ENCODE peak calls at places on chromosomes 16 and 17, in five cellular contexts. K, J, A, E and X are unnamed samples. For H3K27me3 and H3K36me3, the result is how much of the 10 kb centered on the place peaks cover.

GRCh38 chr16:20879175-20880053 is 20.7 kb downstream of the DCUN1D3 start:
- DNase-seq in K (no peak), J (no peak), A (no peak), E (no peak), X (no peak)

GRCh38 chr16:17817943-17818342 is 347.2 kb upstream of the XYLT1 start:
- DNase-seq in K (no peak), J (no peak), A (no peak), E (no peak), X (no peak)

GRCh38 chr16:15502041-15502725 is 67.8 kb downstream of the BMERB1 start:
- DNase-seq in K (no peak), J (no peak), A (no peak), E (no peak), X (peak)

GRCh38 chr16:1518626-1519135 is 14.8 kb upstream of the TMEM204 start:
- DNase-seq in K (no peak), J (no peak), A (no peak), E (no peak), X (no peak)

GRCh38 chr17:36534117-36534880 is at the start of gene MYO19:
- DNase-seq in K (no peak), J (peak), A (peak), E (peak), X (no peak)

GRCh38 chr17:68589086-68589485 is 12.1 kb downstream of the FAM20A start:
- DNase-seq in K (no peak), J (no peak), A (no peak), E (no peak), X (no peak)

GRCh38 chr16:51390877-51391276 is 239.8 kb upstream of the SALL1 start:
- DNase-seq in K (no peak), J (peak), A (no peak), E (no peak), X (no peak)

GRCh38 chr17:39794249-39794970 is 56.7 kb downstream of the GRB7 start:
- DNase-seq in K (no peak), J (no peak), A (no peak), E (no peak), X (no peak)

GRCh38 chr16:71904239-71904638 is 8.9 kb downstream of the IST1 start:
- DNase-seq in K (no peak), J (no peak), A (no peak), E (no peak), X (no peak)

GRCh38 chr16:18013863-18014262 is 322.7 kb downstream of the NPIPA8 start:
- DNase-seq in K (no peak), J (no peak), A (no peak), E (no peak), X (no peak)

GRCh38 chr16:23345237-23345636 is 43.1 kb downstream of the SCNN1B start:
- DNase-seq in K (no peak), J (no peak), A (no peak), E (no peak), X (no peak)

GRCh38 chr17:4717791-4718190 is 7.4 kb downstream of the ARRB2 start:
- DNase-seq in K (no peak), J (no peak), A (no peak), E (no peak), X (no peak)

GRCh38 chr17:7122386-7122785 is 7.8 kb upstream of the ASGR2 start:
- DNase-seq in K (no peak), J (no peak), A (no peak), E (no peak), X (no peak)

GRCh38 chr16:27408012-27408601 is 6.1 kb downstream of the IL21R start:
- DNase-seq in K (no peak), J (no peak), A (no peak), E (no peak), X (no peak)

GRCh38 chr17:58200024-58200633 is 7.6 kb downstream of the EPX start:
- DNase-seq in K (peak), J (peak), A (peak), E (no peak), X (no peak)

GRCh38 chr17:20975566-20975965 is 67.2 kb downstream of the USP22 start:
- DNase-seq in K (no peak), J (no peak), A (no peak), E (no peak), X (no peak)

GRCh38 chr16:51816929-51817328 is 665.9 kb upstream of the SALL1 start:
- DNase-seq in K (no peak), J (no peak), A (no peak), E (no peak), X (no peak)

GRCh38 chr16:25066747-25067631 is 44.6 kb upstream of the LCMT1 start:
- DNase-seq in K (peak), J (peak), A (peak), E (peak), X (peak)

GRCh38 chr16:77775911-77776909 is 12.2 kb upstream of the VAT1L start:
- DNase-seq in K (no peak), J (no peak), A (no peak), E (no peak), X (no peak)

GRCh38 chr16:12655530-12655929 is 148.2 kb downstream of the CPPED1 start:
- DNase-seq in K (no peak), J (no peak), A (no peak), E (no peak), X (no peak)

GRCh38 chr16:22014271-22014873 is 6.5 kb downstream of the MOSMO start:
- DNase-seq in K (no peak), J (no peak), A (no peak), E (no peak), X (no peak)

GRCh38 chr16:56367764-56368163 is 57.6 kb downstream of the AMFR start:
- DNase-seq in K (no peak), J (no peak), A (no peak), E (no peak), X (no peak)

GRCh38 chr16:82660966-82661365 is 34.2 kb downstream of the CDH13 start:
- DNase-seq in K (no peak), J (no peak), A (no peak), E (no peak), X (no peak)

GRCh38 chr17:75843577-75844529 is at the start of gene UNC13D:
- DNase-seq in K (peak), J (no peak), A (peak), E (no peak), X (no peak)

GRCh38 chr16:83215417-83216001 is 588.7 kb downstream of the CDH13 start:
- DNase-seq in K (peak), J (peak), A (no peak), E (no peak), X (no peak)

GRCh38 chr16:67183-67791 is 5.1 kb downstream of the RHBDF1 start:
- DNase-seq in K (no peak), J (no peak), A (peak), E (no peak), X (no peak)

GRCh38 chr16:2919511-2920255 is 8.0 kb downstream of the FLYWCH1 start:
- DNase-seq in K (no peak), J (peak), A (peak), E (peak), X (peak)

DNA sequence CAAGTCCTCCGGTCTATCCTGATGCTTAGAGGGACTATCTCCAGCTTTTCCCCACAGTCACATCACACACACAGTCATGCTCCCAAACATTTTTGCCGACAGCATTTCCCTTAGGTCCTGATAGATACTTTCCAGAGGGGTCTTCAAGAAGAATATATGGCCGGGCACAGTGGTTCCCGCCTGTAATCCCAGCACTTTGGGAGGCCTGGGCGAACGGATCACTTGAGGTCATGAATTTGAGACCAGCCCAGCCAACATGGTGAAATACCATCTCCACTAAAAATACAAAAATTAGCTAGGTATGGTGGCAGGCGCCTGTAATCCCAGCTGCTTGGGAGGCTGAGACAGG is 4.3 kb upstream of the GIP start:
- DNase-seq in K (no peak), J (no peak), A (no peak), E (no peak), X (no peak)
- H3K27me3 ChIP-seq in K (under half), J (under half), A (half or more), E (under half), X (under half)

GRCh38 chr17:17104494-17104893 is 62.2 kb downstream of the MPRIP start:
- DNase-seq in K (no peak), J (no peak), A (peak), E (no peak), X (no peak)

GRCh38 chr17:17104036-17104435 is 61.8 kb downstream of the MPRIP start:
- DNase-seq in K (no peak), J (no peak), A (peak), E (no peak), X (no peak)

GRCh38 chr17:17102176-17102575 is 59.9 kb downstream of the MPRIP start:
- DNase-seq in K (no peak), J (no peak), A (peak), E (no peak), X (no peak)

GRCh38 chr17:17105976-17106375 is 63.7 kb downstream of the MPRIP start:
- DNase-seq in K (no peak), J (no peak), A (peak), E (no peak), X (no peak)

GRCh38 chr17:17103160-17103559 is 60.9 kb downstream of the MPRIP start:
- DNase-seq in K (no peak), J (no peak), A (peak), E (no peak), X (no peak)
- H3K27ac ChIP-seq in K (no peak), J (no peak), A (peak), E (no peak), X (no peak)

DNA sequence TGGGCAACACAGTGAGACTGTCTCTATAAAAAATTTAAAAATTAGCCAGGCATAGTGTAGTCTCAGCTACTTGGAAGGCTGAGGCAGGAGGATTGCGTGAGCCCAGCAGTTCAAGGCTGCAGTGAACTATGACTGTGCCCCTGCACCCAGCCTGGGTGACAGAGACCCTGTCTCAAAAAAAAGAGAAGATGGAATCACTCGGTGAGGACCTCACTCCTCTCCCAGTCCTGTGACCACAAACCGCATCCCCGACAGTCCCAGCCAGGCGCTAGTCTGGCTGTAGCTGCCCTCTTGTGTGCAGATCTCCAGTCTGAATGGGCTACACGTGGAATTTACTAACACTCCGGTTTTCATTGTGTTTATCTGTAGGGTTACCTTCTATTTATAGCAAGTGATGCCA is 11.1 kb downstream of the DEXI start:
- DNase-seq in K (no peak), J (no peak), A (no peak), E (no peak), X (no peak)
- H3K36me3 ChIP-seq in K (under half), J (under half), A (under half), E (under half), X (half or more)

DNA sequence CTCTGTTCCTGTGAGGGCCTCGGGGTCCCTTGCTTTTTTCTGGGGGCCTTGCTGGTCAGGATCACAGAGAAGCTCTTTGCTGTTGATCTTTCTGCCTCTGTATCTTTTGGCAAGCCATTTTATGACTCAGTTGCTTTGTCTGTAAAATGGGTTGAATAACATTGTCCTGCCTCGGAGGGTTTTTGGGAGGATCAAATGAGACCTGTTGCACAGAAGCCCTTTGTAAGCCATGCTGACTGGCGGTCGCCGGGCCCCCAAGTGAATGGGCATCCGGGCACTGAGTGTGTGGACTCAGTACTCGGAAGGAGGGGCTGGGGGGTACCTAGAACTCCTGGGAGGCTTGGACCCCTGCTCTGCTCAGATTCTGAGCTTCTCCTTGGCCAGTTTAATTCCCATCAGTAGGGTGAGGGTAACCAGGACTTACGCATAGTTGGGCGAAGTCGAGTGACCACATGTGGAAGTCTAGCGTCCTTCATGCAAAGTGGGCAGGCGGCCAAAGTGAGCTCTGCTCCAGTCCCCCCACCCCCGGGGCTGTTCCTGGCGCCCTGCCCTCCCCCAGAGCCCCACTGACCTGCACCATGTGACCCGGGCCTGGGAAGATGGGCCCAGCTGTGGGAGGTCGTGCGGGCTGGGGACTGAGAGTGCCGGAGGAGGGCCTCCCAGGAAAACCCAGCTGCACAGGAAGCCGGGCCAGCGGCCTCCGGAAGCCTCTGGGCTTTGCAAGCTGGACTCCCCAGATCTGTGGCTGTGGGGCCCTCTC is 284.0 kb downstream of the SEC14L1 start:
- DNase-seq in K (no peak), J (no peak), A (peak), E (peak), X (no peak)
- H3K27me3 ChIP-seq in K (under half), J (under half), A (under half), E (under half), X (under half)

GRCh38 chr16:5027575-5028235 is 6.0 kb downstream of the NAGPA start:
- DNase-seq in K (no peak), J (no peak), A (peak), E (no peak), X (no peak)
- H3K27ac ChIP-seq in K (no peak), J (no peak), A (no peak), E (no peak), X (no peak)

GRCh38 chr17:42991471-42991870 is 6.7 kb upstream of the RPL27 start:
- DNase-seq in K (no peak), J (no peak), A (no peak), E (no peak), X (no peak)

GRCh38 chr17:42989146-42989545 is 8.8 kb downstream of the RUNDC1 start:
- DNase-seq in K (no peak), J (no peak), A (no peak), E (no peak), X (no peak)

GRCh38 chr17:42992872-42993271 is 5.3 kb upstream of the RPL27 start:
- DNase-seq in K (no peak), J (no peak), A (no peak), E (no peak), X (no peak)

GRCh38 chr17:42985225-42985624 is 4.9 kb downstream of the RUNDC1 start:
- DNase-seq in K (no peak), J (no peak), A (no peak), E (no peak), X (no peak)

GRCh38 chr17:42989726-42990652 is 8.2 kb upstream of the RPL27 start:
- DNase-seq in K (no peak), J (no peak), A (no peak), E (no peak), X (no peak)
- H3K36me3 ChIP-seq in K (under half), J (under half), A (under half), E (under half), X (half or more)

DNA sequence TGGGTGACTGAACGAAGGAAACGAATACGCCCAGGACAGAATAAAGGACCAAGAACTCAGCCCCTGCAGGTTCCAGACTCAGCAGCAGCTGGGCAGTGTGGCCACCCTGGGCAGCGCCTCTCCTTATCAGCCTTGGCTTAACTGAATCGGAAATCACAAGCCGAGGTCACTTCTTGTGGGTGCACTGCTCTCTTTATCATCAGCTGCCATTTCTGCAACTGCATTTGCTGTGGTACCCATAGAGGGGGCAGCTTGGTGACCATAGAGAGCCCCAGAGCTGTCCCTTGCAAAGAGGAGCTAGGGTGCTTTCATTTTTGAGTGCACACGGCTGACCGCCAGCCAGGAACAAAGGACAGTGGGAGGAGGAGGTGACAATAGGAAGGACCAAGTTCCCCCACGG is 1.9 kb upstream of the PIK3R6 start:
- DNase-seq in K (no peak), J (no peak), A (no peak), E (no peak), X (no peak)
- H3K27me3 ChIP-seq in K (under half), J (under half), A (under half), E (under half), X (under half)

DNA sequence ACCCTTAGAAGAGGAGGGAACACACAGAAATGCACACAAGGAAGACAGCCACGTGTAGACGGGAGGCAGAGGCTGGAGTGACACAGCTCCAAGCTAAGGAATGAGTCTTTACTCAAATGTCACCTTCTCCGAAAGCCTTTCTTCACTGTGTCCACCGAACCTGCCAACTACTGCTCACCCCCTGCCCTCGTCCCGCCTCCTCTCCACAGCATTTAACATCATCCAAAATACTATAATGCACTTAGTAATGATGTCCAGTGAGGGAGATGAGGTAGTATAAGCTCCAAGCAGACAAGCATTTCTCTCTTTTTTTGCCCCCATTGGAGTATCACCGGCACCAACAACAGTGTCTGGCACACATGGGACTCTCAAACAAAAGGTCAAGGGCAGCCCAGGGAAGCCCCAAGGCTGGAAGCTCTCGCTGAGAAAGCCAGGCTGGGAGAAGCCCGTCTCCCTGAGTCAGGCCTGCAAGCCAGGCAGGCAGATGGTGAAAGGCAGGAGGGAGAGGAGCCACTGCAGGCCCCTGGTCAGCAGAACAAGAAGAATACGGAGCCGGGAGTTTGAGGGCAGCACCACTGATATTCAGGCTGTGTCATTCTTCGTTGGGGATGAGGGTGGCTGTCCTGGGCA is 25.9 kb downstream of the ZFHX3 start:
- DNase-seq in K (no peak), J (no peak), A (no peak), E (no peak), X (peak)
- H3K27ac ChIP-seq in K (no peak), J (no peak), A (peak), E (no peak), X (peak)

GRCh38 chr17:44940321-44940720 is 7.3 kb downstream of the KIF18B start:
- DNase-seq in K (no peak), J (no peak), A (no peak), E (no peak), X (no peak)
- H3K36me3 ChIP-seq in K (under half), J (under half), A (under half), E (under half), X (under half)

GRCh38 chr17:49898547-49899490 is 51.0 kb upstream of the TAC4 start:
- DNase-seq in K (no peak), J (peak), A (no peak), E (no peak), X (no peak)
- H3K27me3 ChIP-seq in K (under half), J (half or more), A (under half), E (under half), X (under half)